ENCODE peak calls at places on chromosome 6, in ten cellular contexts. Z, P, W, M, K, A, U, F, D and Y are unnamed samples.
A peak's percentile ranks its signal among the peaks of the same experiment; 100 is the strongest.

GRCh38 chr6:30888472-30889137 is 4.3 kb downstream of the DDR1 start:
- DNase-seq in Z (no peak), P (no peak), M (no peak), A (no peak), D (peak; percentile 23), W (peak; percentile 61), U (peak; percentile 24), K (no peak), F (no peak), Y (no peak)

GRCh38 chr6:16331328-16332174 is 93.2 kb downstream of the GMPR start:
- DNase-seq in M (peak; percentile 61), D (peak; percentile 75), U (peak; percentile 64), P (peak; percentile 77), A (peak; percentile 60), Z (peak; percentile 72), F (peak; percentile 81), K (peak; percentile 67), W (peak; percentile 73), Y (peak; percentile 62)

GRCh38 chr6:112251170-112251945 is 3.0 kb downstream of the LAMA4 start:
- DNase-seq in K (no peak), A (no peak), W (peak; percentile 86), U (no peak), D (no peak), P (no peak), F (no peak), Z (no peak), M (no peak), Y (no peak)

GRCh38 chr6:16508959-16509358 is 252.3 kb downstream of the ATXN1 start:
- DNase-seq in F (no peak), K (no peak), U (no peak), M (no peak), D (no peak), P (no peak), Z (no peak), A (no peak), W (no peak), Y (no peak)

GRCh38 chr6:108651781-108652227 is 91.1 kb downstream of the FOXO3 start:
- DNase-seq in D (peak; percentile 16), P (no peak), U (peak; percentile 27), M (no peak), F (no peak), Z (no peak), W (peak; percentile 92), K (no peak), A (no peak), Y (no peak)

GRCh38 chr6:166221040-166221439 is 53.4 kb upstream of the TBXT start:
- DNase-seq in Z (no peak), D (no peak), P (no peak), F (no peak), W (no peak), U (no peak), A (no peak), M (no peak), K (no peak), Y (no peak)

GRCh38 chr6:125074120-125074519 is 79.5 kb upstream of the TPD52L1 start:
- DNase-seq in K (no peak), Z (no peak), F (no peak), D (no peak), M (no peak), W (no peak), A (no peak), U (no peak), P (no peak), Y (no peak)

GRCh38 chr6:116244284-116244683 is 9.6 kb downstream of the TSPYL4 start:
- DNase-seq in D (peak; percentile 11), A (no peak), F (no peak), Z (peak; percentile 40), M (no peak), W (no peak), U (no peak), K (peak; percentile 4), P (no peak), Y (no peak)

GRCh38 chr6:56359201-56359899 is 112.0 kb upstream of the COL21A1 start:
- DNase-seq in P (peak; percentile 81), F (peak; percentile 82), W (peak; percentile 63), Z (peak; percentile 70), A (peak; percentile 55), M (peak; percentile 69), D (peak; percentile 84), K (peak; percentile 66), U (peak; percentile 60), Y (peak; percentile 59)

GRCh38 chr6:145557474-145557873 is 177.8 kb downstream of the EPM2A start:
- DNase-seq in W (no peak), Z (no peak), A (no peak), F (no peak), K (no peak), P (no peak), U (no peak), D (no peak), M (no peak), Y (no peak)

DNA sequence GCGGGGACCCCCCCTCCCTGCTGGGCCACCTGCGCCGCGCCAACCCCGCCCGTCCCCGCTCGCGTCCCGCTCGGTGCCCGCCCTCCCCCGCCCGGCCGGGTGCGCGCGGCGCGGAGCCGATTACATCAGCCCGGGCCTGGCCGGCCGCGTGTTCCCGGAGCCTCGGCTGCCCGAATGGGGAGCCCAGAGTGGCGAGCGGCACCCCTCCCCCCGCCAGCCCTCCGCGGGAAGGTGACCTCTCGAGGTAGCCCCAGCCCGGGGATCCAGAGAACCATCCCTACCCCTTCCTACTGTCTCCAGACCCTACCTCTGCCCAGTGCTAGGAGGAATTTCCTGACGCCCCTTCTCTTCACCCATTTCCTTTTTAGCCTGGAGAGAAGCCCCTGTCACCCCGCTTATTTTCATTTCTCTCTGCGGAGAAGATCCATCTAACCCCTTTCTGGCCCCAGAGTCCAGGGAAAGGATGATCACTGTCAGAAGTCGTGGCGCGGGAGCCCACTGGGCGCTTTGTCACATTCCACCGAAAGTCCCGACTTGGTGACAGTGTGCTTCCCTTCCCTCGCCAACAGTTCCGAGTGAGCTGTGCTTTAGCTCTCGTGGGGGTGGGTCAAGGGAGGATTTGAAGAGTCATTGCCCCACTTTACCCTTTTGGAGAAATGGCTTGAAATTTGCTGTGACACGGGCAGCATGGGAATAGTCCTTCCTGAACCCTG is 2.0 kb downstream of the VEGFA start:
- DNase-seq in P (peak; percentile 73), D (peak; percentile 65), W (peak; percentile 47), A (peak; percentile 78), F (peak; percentile 51), U (peak; percentile 62), M (peak; percentile 83), K (peak; percentile 74), Z (peak; percentile 85), Y (peak; percentile 83)
- H3K4me1 ChIP-seq in P (peaks cover 39% of the 10 kb centered on the region), D (peaks cover 23% of the 10 kb centered on the region), W (peaks cover 34% of the 10 kb centered on the region), A (peaks cover 22% of the 10 kb centered on the region), F (peaks cover 13% of the 10 kb centered on the region), U (peaks cover 30% of the 10 kb centered on the region), M (peaks cover 16% of the 10 kb centered on the region), K (no peaks in the 10 kb centered on the region), Z (peaks cover 69% of the 10 kb centered on the region), Y (peaks cover 9% of the 10 kb centered on the region)

DNA sequence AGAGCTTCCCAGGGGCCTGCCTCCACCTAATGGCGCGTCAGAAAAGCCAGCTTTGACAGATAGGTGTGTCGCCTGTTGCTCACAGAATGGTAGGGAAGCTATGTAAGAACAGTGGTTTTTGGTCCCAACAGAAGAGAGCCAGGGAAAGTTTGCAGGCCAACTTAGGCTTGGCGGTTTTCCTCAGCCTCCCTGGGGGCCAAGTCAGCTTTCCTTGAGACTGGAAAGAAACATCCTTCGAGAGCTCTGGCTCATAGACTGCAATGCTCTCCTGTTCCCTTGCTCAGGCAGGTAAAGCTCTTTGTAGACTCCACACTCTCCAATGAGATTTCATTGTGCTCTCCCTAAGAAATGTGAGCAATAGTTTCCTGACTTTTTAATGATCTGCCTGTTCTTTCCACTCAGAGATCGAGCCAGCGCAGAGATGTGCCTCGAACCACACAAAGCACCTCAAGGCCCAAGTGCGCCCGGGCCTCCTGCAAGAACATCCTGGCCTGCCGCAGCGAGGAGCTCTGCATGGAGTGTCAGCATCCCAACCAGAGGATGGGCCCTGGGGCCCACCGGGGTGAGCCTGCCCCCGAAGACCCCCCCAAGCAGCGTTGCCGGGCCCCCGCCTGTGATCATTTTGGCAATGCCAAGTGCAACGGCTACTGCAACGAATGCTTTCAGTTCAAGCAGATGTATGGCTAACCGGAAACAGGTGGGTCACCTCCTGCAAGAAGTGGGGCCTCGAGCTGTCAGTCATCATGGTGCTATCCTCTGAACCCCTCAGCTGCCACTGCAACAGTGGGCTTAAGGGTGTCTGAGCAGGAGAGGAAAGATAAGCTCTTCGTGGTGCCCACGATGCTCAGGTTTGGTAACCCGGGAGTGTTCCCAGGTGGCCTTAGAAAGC is 13.8 kb downstream of the TNFAIP3 start:
- DNase-seq in U (peak; percentile 27), K (no peak), D (no peak), F (no peak), P (no peak), A (no peak), M (no peak), W (no peak), Z (no peak), Y (peak; percentile 36)
- H3K4me3 ChIP-seq in U (no peak overlapping the region), K (no peak overlapping the region), D (no peak overlapping the region), F (no peak overlapping the region), P (no peak overlapping the region), A (no peak overlapping the region), M (no peak overlapping the region), W (no peak overlapping the region), Z (no peak overlapping the region), Y (no peak overlapping the region)

GRCh38 chr6:75946146-75946831 is 126.2 kb downstream of the IMPG1 start:
- DNase-seq in P (no peak), K (no peak), M (no peak), A (no peak), F (no peak), D (no peak), Z (no peak), W (no peak), U (no peak), Y (no peak)
- H3K27ac ChIP-seq in P (no peak overlapping the region), K (no peak overlapping the region), M (no peak overlapping the region), A (no peak overlapping the region), F (no peak overlapping the region), D (no peak overlapping the region), Z (no peak overlapping the region), W (no peak overlapping the region), U (no peak overlapping the region), Y (no peak overlapping the region)

GRCh38 chr6:110529355-110529754 is 52.9 kb upstream of the SLC22A16 start:
- DNase-seq in W (peak; percentile 76), M (no peak), A (no peak), P (no peak), D (peak; percentile 57), Z (no peak), U (peak; percentile 84), K (no peak), F (no peak), Y (no peak)

GRCh38 chr6:110532401-110532800 is 56.0 kb upstream of the SLC22A16 start:
- DNase-seq in A (no peak), P (no peak), M (no peak), W (no peak), F (no peak), U (no peak), K (no peak), Z (no peak), D (no peak), Y (no peak)

GRCh38 chr6:110529907-110530306 is 53.5 kb upstream of the SLC22A16 start:
- DNase-seq in P (no peak), M (no peak), A (no peak), D (peak; percentile 17), F (no peak), K (no peak), Z (no peak), U (peak; percentile 23), W (peak; percentile 58), Y (no peak)

GRCh38 chr6:110528930-110529325 is 52.5 kb upstream of the SLC22A16 start:
- DNase-seq in Z (no peak), D (no peak), M (no peak), A (no peak), W (no peak), K (no peak), U (no peak), F (no peak), P (no peak), Y (no peak)

GRCh38 chr6:110530671-110531070 is 54.3 kb upstream of the SLC22A16 start:
- DNase-seq in D (no peak), U (peak; percentile 80), F (no peak), W (peak; percentile 40), P (no peak), Z (no peak), M (no peak), A (no peak), K (peak; percentile 21), Y (no peak)
- H3K4me1 ChIP-seq in D (peaks cover 39% of the 10 kb centered on the region), U (peaks cover 45% of the 10 kb centered on the region), F (no peaks in the 10 kb centered on the region), W (peaks cover 3% of the 10 kb centered on the region), P (peaks cover 8% of the 10 kb centered on the region), Z (peaks cover 9% of the 10 kb centered on the region), M (no peaks in the 10 kb centered on the region), A (no peaks in the 10 kb centered on the region), K (no peaks in the 10 kb centered on the region), Y (no peaks in the 10 kb centered on the region)